ENCODE peak calls at places on chromosomes 16 and 17, in six cellular contexts. One of them, this sample, is unnamed.

GRCh38 chr16:8912793-8913192 is 30.6 kb downstream of the LITAFD start:
- DNase-seq in EL: no peak
- DNase-seq in stimulated activated CD4-positive, alpha-beta T cell treated with anti-CD3 and anti-CD28 coated beads, Interleukin-4, amount 100 ng/mL, for 48 hours: no peak
- DNase-seq in T-helper 9 cell: no peak
- DNase-seq in heart right ventricle: no peak
- DNase-seq in A549: no peak
- DNase-seq in this sample: no peak

GRCh38 chr16:29820730-29821662 is 734 bp downstream of the MVP start:
- DNase-seq in EL: peak
- DNase-seq in stimulated activated CD4-positive, alpha-beta T cell treated with anti-CD3 and anti-CD28 coated beads, Interleukin-4, amount 100 ng/mL, for 48 hours: no peak
- DNase-seq in T-helper 9 cell: no peak
- DNase-seq in heart right ventricle: no peak
- DNase-seq in A549: peak
- DNase-seq in this sample: no peak

GRCh38 chr16:75312875-75313274 is 61.5 kb upstream of the BCAR1 start:
- DNase-seq in EL: no peak
- DNase-seq in stimulated activated CD4-positive, alpha-beta T cell treated with anti-CD3 and anti-CD28 coated beads, Interleukin-4, amount 100 ng/mL, for 48 hours: no peak
- DNase-seq in T-helper 9 cell: no peak
- DNase-seq in heart right ventricle: no peak
- DNase-seq in A549: no peak
- DNase-seq in this sample: no peak

GRCh38 chr16:50160495-50161164 is 7.5 kb downstream of the TENT4B start:
- DNase-seq in EL: peak
- DNase-seq in stimulated activated CD4-positive, alpha-beta T cell treated with anti-CD3 and anti-CD28 coated beads, Interleukin-4, amount 100 ng/mL, for 48 hours: no peak
- DNase-seq in T-helper 9 cell: no peak
- DNase-seq in heart right ventricle: no peak
- DNase-seq in A549: no peak
- DNase-seq in this sample: no peak

GRCh38 chr17:6303664-6304063 is 131.3 kb downstream of the AIPL1 start:
- DNase-seq in EL: peak
- DNase-seq in stimulated activated CD4-positive, alpha-beta T cell treated with anti-CD3 and anti-CD28 coated beads, Interleukin-4, amount 100 ng/mL, for 48 hours: peak
- DNase-seq in T-helper 9 cell: no peak
- DNase-seq in heart right ventricle: peak
- DNase-seq in A549: no peak
- DNase-seq in this sample: peak

GRCh38 chr16:49854227-49855203 is 1.4 kb downstream of the ZNF423 start:
- DNase-seq in EL: no peak
- DNase-seq in stimulated activated CD4-positive, alpha-beta T cell treated with anti-CD3 and anti-CD28 coated beads, Interleukin-4, amount 100 ng/mL, for 48 hours: no peak
- DNase-seq in T-helper 9 cell: no peak
- DNase-seq in heart right ventricle: peak
- DNase-seq in A549: peak
- DNase-seq in this sample: peak

GRCh38 chr17:292531-293382 is 59.9 kb downstream of the RPH3AL start:
- DNase-seq in EL: no peak
- DNase-seq in stimulated activated CD4-positive, alpha-beta T cell treated with anti-CD3 and anti-CD28 coated beads, Interleukin-4, amount 100 ng/mL, for 48 hours: no peak
- DNase-seq in T-helper 9 cell: no peak
- DNase-seq in heart right ventricle: no peak
- DNase-seq in A549: no peak
- DNase-seq in this sample: peak

GRCh38 chr16:18958621-18959578 is 24.8 kb upstream of the TMC7 start:
- DNase-seq in EL: peak
- DNase-seq in stimulated activated CD4-positive, alpha-beta T cell treated with anti-CD3 and anti-CD28 coated beads, Interleukin-4, amount 100 ng/mL, for 48 hours: no peak
- DNase-seq in T-helper 9 cell: no peak
- DNase-seq in heart right ventricle: no peak
- DNase-seq in A549: no peak
- DNase-seq in this sample: peak

GRCh38 chr16:88636488-88637265 is 1.7 kb upstream of the IL17C start:
- DNase-seq in EL: peak
- DNase-seq in stimulated activated CD4-positive, alpha-beta T cell treated with anti-CD3 and anti-CD28 coated beads, Interleukin-4, amount 100 ng/mL, for 48 hours: no peak
- DNase-seq in T-helper 9 cell: no peak
- DNase-seq in heart right ventricle: no peak
- DNase-seq in A549: no peak
- DNase-seq in this sample: no peak